ENCODE peak calls at places on chromosomes 4 and X, in seven cellular contexts. B is IMR-90, U is neuronal stem cell, Q is H1, V is mesendoderm, K is H9, I is trophoblast cell. Z is an unnamed sample.

GRCh38 chrX:14508025-14508690 is 21.2 kb upstream of the GLRA2 start:
- DNase-seq in B (no peak), U (no peak), Q (no peak), V (no peak), K (no peak), I (no peak), Z (no peak)

GRCh38 chrX:118528089-118528753 is 32.6 kb downstream of the DOCK11 start:
- DNase-seq in B (no peak), U (no peak), Q (no peak), V (no peak), K (no peak), I (no peak), Z (no peak)

GRCh38 chr4:113384600-113384999 is 335.1 kb downstream of the ANK2 start:
- DNase-seq in B (peak; percentile 81), U (no peak), Q (no peak), V (no peak), K (no peak), I (no peak), Z (peak; percentile 65)

GRCh38 chrX:115330498-115331138 is 41.1 kb downstream of the LUZP4 start:
- DNase-seq in B (peak; percentile 76), U (no peak), Q (no peak), V (peak; percentile 67), K (peak; percentile 64), I (peak; percentile 25), Z (peak; percentile 67)

GRCh38 chr4:172134536-172134935 is 321.3 kb downstream of the GALNTL6 start:
- DNase-seq in B (no peak), U (no peak), Q (no peak), V (no peak), K (no peak), I (no peak), Z (no peak)

GRCh38 chr4:24794111-24794860 is 1.1 kb upstream of the SOD3 start:
- DNase-seq in B (peak; percentile 72), U (no peak), Q (no peak), V (peak; percentile 63), K (no peak), I (peak; percentile 82), Z (peak; percentile 69)

GRCh38 chrX:17803449-17803848 is 57.6 kb downstream of the RAI2 start:
- DNase-seq in B (no peak), U (no peak), Q (no peak), V (no peak), K (no peak), I (no peak), Z (no peak)

GRCh38 chr4:101938836-101939235 is 148.3 kb downstream of the BANK1 start:
- DNase-seq in B (no peak), U (no peak), Q (no peak), V (no peak), K (no peak), I (no peak), Z (no peak)

GRCh38 chr4:874071-874470 is 48.1 kb upstream of the CPLX1 start:
- DNase-seq in B (no peak), U (no peak), Q (no peak), V (no peak), K (no peak), I (no peak), Z (no peak)

GRCh38 chrX:64885850-64886249 is 90.4 kb downstream of the ZC4H2 start:
- DNase-seq in B (no peak), U (no peak), Q (no peak), V (peak; percentile 49), K (peak; percentile 41), I (no peak), Z (no peak)

GRCh38 chr4:120026853-120027252 is 39.8 kb downstream of the MAD2L1 start:
- DNase-seq in B (no peak), U (no peak), Q (no peak), V (no peak), K (no peak), I (no peak), Z (no peak)

GRCh38 chrX:114058988-114059418 is 524.9 kb upstream of the HTR2C start:
- DNase-seq in B (no peak), U (no peak), Q (no peak), V (no peak), K (no peak), I (peak; percentile 3), Z (no peak)

GRCh38 chr4:113561092-113561491 is 200.4 kb downstream of the CAMK2D start:
- DNase-seq in B (no peak), U (no peak), Q (no peak), V (no peak), K (no peak), I (no peak), Z (no peak)

GRCh38 chrX:1443496-1444075 is 9.1 kb downstream of the ASMTL start:
- DNase-seq in B (no peak), U (no peak), Q (no peak), V (no peak), K (peak; percentile 7), I (no peak), Z (no peak)

GRCh38 chr4:42871685-42872271 is 20.7 kb upstream of the GRXCR1 start:
- DNase-seq in B (no peak), U (no peak), Q (no peak), V (no peak), K (no peak), I (no peak), Z (no peak)

GRCh38 chr4:100421356-100421978 is 96.4 kb downstream of the EMCN start:
- DNase-seq in B (peak; percentile 31), U (peak; percentile 14), Q (no peak), V (peak; percentile 42), K (no peak), I (no peak), Z (peak; percentile 50)

GRCh38 chrX:68832516-68833447 is 4.0 kb downstream of the EFNB1 start:
- DNase-seq in B (no peak), U (no peak), Q (no peak), V (no peak), K (peak; percentile 18), I (no peak), Z (no peak)

GRCh38 chrX:53047228-53047627 is 1.4 kb upstream of the GPR173 start:
- DNase-seq in B (peak; percentile 15), U (no peak), Q (no peak), V (no peak), K (no peak), I (no peak), Z (peak; percentile 15)

GRCh38 chr4:143251348-143251747 is 66.6 kb downstream of the USP38 start:
- DNase-seq in B (no peak), U (no peak), Q (no peak), V (no peak), K (no peak), I (no peak), Z (no peak)

GRCh38 chr4:95129708-95130343 is 372.1 kb downstream of the BMPR1B start:
- DNase-seq in B (peak; percentile 99), U (no peak), Q (no peak), V (peak; percentile 33), K (no peak), I (peak; percentile 80), Z (peak; percentile 99)

GRCh38 chr4:99615210-99615834 is 40.7 kb downstream of the MTTP start:
- DNase-seq in B (no peak), U (no peak), Q (no peak), V (no peak), K (no peak), I (no peak), Z (no peak)

GRCh38 chr4:27666943-27667342 is 806.3 kb downstream of the STIM2 start:
- DNase-seq in B (no peak), U (no peak), Q (no peak), V (peak; percentile 68), K (peak; percentile 31), I (no peak), Z (peak; percentile 1)

DNA sequence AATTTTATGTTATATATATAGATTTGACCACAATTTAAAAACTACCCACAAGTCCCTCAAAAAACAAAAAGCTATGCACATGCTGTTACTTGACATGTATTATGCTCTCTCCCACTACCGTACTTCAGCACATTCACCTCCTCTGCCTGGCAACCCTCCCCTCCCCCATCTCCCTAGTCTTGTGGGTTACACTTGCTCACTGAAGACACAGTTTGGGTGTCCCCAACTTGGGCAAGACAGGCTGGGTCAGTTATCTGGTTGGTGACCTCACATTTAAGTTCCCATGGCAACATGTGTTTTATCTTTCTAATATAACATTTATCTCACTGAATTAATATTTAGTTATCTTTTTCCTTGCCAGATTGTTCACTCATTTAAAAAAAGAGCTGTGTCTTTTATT is 32.7 kb downstream of the SEC24D start:
- DNase-seq in B (no peak), U (no peak), Q (no peak), V (no peak), K (no peak), I (no peak), Z (no peak)
- H2AK5ac ChIP-seq in B (no peak overlapping the region), U (no peak overlapping the region), Q (no peak overlapping the region), V (no peak overlapping the region), K (no peak overlapping the region), I (no peak overlapping the region), Z (no peak overlapping the region)

GRCh38 chrX:100635989-100636320 is 651 bp downstream of the TSPAN6 start:
- DNase-seq in B (no peak), U (no peak), Q (no peak), V (no peak), K (no peak), I (no peak), Z (no peak)

GRCh38 chrX:100635040-100635439 is 1.6 kb downstream of the TSPAN6 start:
- DNase-seq in B (no peak), U (no peak), Q (no peak), V (no peak), K (no peak), I (no peak), Z (no peak)

GRCh38 chrX:100642296-100642695 is 1.7 kb upstream of the SRPX2 start:
- DNase-seq in B (no peak), U (no peak), Q (no peak), V (peak; percentile 77), K (no peak), I (no peak), Z (no peak)

DNA sequence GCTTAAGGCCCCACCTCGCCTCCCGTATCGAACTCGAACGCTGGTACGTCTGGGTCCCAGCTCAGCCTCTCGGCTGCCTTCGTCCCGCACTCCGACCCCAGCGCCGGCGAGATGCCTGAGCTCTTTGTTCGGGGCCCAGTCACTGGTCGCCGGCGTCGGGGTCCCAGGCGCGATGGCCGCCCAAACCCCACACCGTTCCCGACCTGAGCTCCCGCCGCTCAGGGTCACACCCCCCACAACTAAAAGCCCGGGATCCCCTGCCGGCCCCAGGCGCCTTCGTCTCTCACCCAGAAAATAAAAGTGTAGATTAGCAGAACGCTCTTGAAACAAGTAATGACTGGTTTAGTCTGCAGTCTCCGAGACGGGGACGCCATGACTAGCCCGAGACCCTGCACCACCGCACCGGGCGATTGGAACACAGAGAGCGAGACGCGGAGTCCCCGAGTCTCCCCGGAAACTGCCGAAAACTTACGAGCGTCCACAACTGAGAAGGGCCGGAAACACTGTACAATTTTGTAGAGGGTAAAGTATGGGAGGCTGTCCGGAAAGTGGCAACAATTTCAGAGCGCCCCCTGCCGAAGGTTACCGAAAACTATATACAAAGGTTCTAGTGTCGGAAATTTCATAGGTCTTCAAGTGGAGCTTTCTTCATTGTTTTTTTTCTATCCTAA is at the start of gene TSPAN6:
- DNase-seq in B (peak; percentile 84), U (peak; percentile 78), Q (peak; percentile 47), V (peak; percentile 91), K (peak; percentile 72), I (peak; percentile 68), Z (peak; percentile 89)
- H2AK5ac ChIP-seq in B (no peak within 1 kb of the TSS), U (no peak within 1 kb of the TSS), Q (no peak within 1 kb of the TSS), V (no peak within 1 kb of the TSS), K (no peak within 1 kb of the TSS), I (no peak within 1 kb of the TSS), Z (no peak within 1 kb of the TSS)

GRCh38 chr4:7628432-7628831 is 193.7 kb upstream of the PSAPL1 start:
- DNase-seq in B (no peak), U (no peak), Q (no peak), V (no peak), K (no peak), I (no peak), Z (no peak)
- H2AK5ac ChIP-seq in B (no peak overlapping the region), U (peak overlapping the region; percentile 17), Q (no peak overlapping the region), V (no peak overlapping the region), K (no peak overlapping the region), I (no peak overlapping the region), Z (no peak overlapping the region)

GRCh38 chr4:74023709-74024108 is 14.8 kb downstream of the CXCL3 start:
- DNase-seq in B (no peak), U (no peak), Q (no peak), V (no peak), K (no peak), I (no peak), Z (no peak)
- H2AK5ac ChIP-seq in B (no peak overlapping the region), U (no peak overlapping the region), Q (no peak overlapping the region), V (no peak overlapping the region), K (no peak overlapping the region), I (no peak overlapping the region), Z (no peak overlapping the region)

Z was measured in mesenchymal stem cell.